ENCODE peak calls at places on chromosomes 4 and X, in eight cellular contexts. I is tibial nerve, C is heart left ventricle, E is A549, H is esophagus squamous epithelium, X is IMR-90, K is adrenal gland, V is Peyer's patch. N is an unnamed sample. For H3K4me1, the result is how much of the 10 kb centered on the place peaks cover.

GRCh38 chr4:168955674-168956073 is 54.4 kb downstream of the CBR4 start:
- DNase-seq in V (no peak), I (no peak), X (no peak), H (no peak), K (no peak), C (no peak), E (no peak), N (no peak)

GRCh38 chr4:147787204-147787603 is 55.3 kb downstream of the ARHGAP10 start:
- DNase-seq in X (peak), E (no peak), I (no peak), C (no peak), K (no peak), H (no peak), V (no peak), N (no peak)

GRCh38 chr4:183493246-183493645 is 11.6 kb upstream of the ING2 start:
- DNase-seq in I (no peak), C (no peak), K (no peak), H (no peak), X (no peak), E (no peak), V (no peak), N (no peak)

GRCh38 chr4:129352480-129352879 is 256.5 kb downstream of the C4orf33 start:
- DNase-seq in X (no peak), I (no peak), K (no peak), V (no peak), H (no peak), E (no peak), C (no peak), N (no peak)

GRCh38 chrX:54248309-54248708 is 65.3 kb upstream of the FAM120C start:
- DNase-seq in H (no peak), X (peak), V (no peak), E (peak), K (no peak), C (no peak), I (no peak), N (no peak)

GRCh38 chr4:10164877-10165283 is 48.3 kb upstream of the WDR1 start:
- DNase-seq in H (no peak), V (no peak), E (peak), K (peak), X (peak), I (peak), C (no peak), N (no peak)

GRCh38 chrX:133697656-133698055 is 282.4 kb upstream of the GPC4 start:
- DNase-seq in E (no peak), X (no peak), K (no peak), V (no peak), H (no peak), I (no peak), C (no peak), N (no peak)

GRCh38 chr4:17552427-17552826 is 24.6 kb upstream of the LAP3 start:
- DNase-seq in K (no peak), H (no peak), C (no peak), V (no peak), X (no peak), E (no peak), I (no peak), N (no peak)

GRCh38 chr4:66691101-66691500 is 854.2 kb downstream of the CENPC start:
- DNase-seq in E (no peak), V (no peak), C (no peak), H (no peak), X (no peak), I (no peak), K (no peak), N (no peak)

GRCh38 chr4:106607566-106607965 is 239.0 kb upstream of the GIMD1 start:
- DNase-seq in E (no peak), H (no peak), C (no peak), V (no peak), K (no peak), X (no peak), I (no peak), N (no peak)

GRCh38 chr4:85005865-85006377 is 39.4 kb upstream of the WDFY3 start:
- DNase-seq in V (no peak), K (peak), C (no peak), X (peak), E (no peak), H (no peak), I (no peak), N (no peak)

GRCh38 chr4:41214158-41215146 is at the start of gene APBB2:
- DNase-seq in C (peak), I (peak), E (peak), X (peak), H (peak), K (peak), V (peak), N (peak)

GRCh38 chr4:123398803-123399637 is 2.4 kb downstream of the SPRY1 start:
- DNase-seq in E (peak), H (no peak), C (peak), K (peak), I (peak), X (peak), V (peak), N (peak)

GRCh38 chr4:151990201-151990600 is 229.4 kb upstream of the GATB start:
- DNase-seq in V (no peak), I (no peak), K (no peak), H (no peak), X (peak), E (peak), C (no peak), N (no peak)

GRCh38 chr4:31411606-31412005 is 691.4 kb downstream of the PCDH7 start:
- DNase-seq in X (no peak), C (no peak), H (no peak), V (no peak), E (peak), I (no peak), K (no peak), N (no peak)

GRCh38 chr4:174198396-174199179 is 84.9 kb downstream of the FBXO8 start:
- DNase-seq in X (peak), K (no peak), I (no peak), H (no peak), C (no peak), E (peak), V (no peak), N (no peak)

GRCh38 chr4:27703771-27704170 is 843.1 kb downstream of the STIM2 start:
- DNase-seq in K (no peak), H (no peak), I (no peak), C (no peak), X (no peak), E (no peak), V (no peak), N (no peak)

GRCh38 chr4:3648731-3649130 is 116.5 kb upstream of the LRPAP1 start:
- DNase-seq in K (no peak), C (no peak), E (no peak), V (no peak), X (no peak), H (no peak), I (no peak), N (peak)

GRCh38 chr4:52102587-52102986 is 51.5 kb downstream of the SPATA18 start:
- DNase-seq in K (no peak), H (no peak), I (no peak), V (no peak), C (no peak), E (peak), X (peak), N (no peak)

GRCh38 chr4:158769175-158769831 is 477 bp downstream of the FNIP2 start:
- DNase-seq in X (no peak), K (peak), E (no peak), H (no peak), C (peak), I (no peak), V (peak), N (peak)

GRCh38 chr4:176156656-176157055 is 38.7 kb downstream of the SPATA4 start:
- DNase-seq in E (no peak), C (no peak), H (no peak), I (no peak), V (no peak), X (no peak), K (no peak), N (no peak)

GRCh38 chr4:114807759-114808404 is 209.3 kb downstream of the UGT8 start:
- DNase-seq in X (peak), E (peak), V (no peak), C (no peak), H (no peak), K (peak), I (no peak), N (peak)

GRCh38 chr4:92885632-92886031 is 581.9 kb downstream of the GRID2 start:
- DNase-seq in I (no peak), C (no peak), V (no peak), H (no peak), X (no peak), K (no peak), E (no peak), N (no peak)

GRCh38 chrX:103556941-103557340 is 28.4 kb upstream of the TCEAL4 start:
- DNase-seq in E (no peak), I (no peak), X (no peak), C (no peak), V (no peak), H (no peak), K (no peak), N (no peak)

GRCh38 chrX:19443886-19444530 is 71.3 kb downstream of the MAP3K15 start:
- DNase-seq in V (no peak), E (no peak), X (no peak), K (no peak), C (no peak), H (no peak), I (no peak), N (no peak)

DNA sequence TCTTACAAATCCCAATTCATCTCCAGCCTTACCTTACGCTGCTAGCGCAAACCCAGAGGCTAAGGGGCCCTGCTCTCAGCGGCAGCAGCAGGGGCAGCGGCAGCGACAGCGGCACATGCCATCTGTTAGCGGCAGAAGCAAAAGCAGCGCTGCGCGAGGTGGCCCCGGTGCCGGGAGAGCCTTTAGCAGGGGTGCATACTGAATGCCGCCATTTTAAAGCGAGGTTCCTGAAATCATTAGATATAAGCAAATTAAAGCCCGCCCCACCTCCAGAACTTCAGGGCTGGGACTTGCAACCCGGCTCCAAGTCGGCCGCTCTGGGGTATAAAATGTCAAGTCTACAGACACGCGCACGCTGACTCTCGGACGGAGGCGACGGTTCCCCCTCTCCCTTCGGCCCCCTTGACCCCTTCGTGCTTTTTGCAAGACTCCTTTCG is at the start of gene MBNL3:
- DNase-seq in K (peak), H (peak), I (peak), X (peak), E (peak), V (peak), C (peak), N (peak)
- TF ChIP-seq POLR2A in K (no peak), H (no peak), I (no peak), X (no peak), E (no peak), V (peak), C (no peak), N (peak)

GRCh38 chr4:143357161-143357845 is 20.6 kb downstream of the GAB1 start:
- DNase-seq in C (no peak), X (no peak), E (no peak), K (no peak), I (no peak), H (no peak), V (no peak), N (no peak)
- H3K4me1 ChIP-seq in C (half or more), X (under half), E (under half), K (half or more), I (half or more), H (under half), V (under half), N (half or more)

GRCh38 chrX:153179131-153179530 is at the start of gene MAGEA1:
- DNase-seq in H (no peak), I (no peak), X (no peak), E (no peak), V (no peak), K (no peak), C (no peak), N (no peak)
- TF ChIP-seq POLR2A in H (no peak), I (no peak), X (no peak), E (no peak), V (no peak), K (no peak), C (no peak), N (no peak)

GRCh38 chr4:39166670-39167069 is 15.7 kb upstream of the WDR19 start:
- DNase-seq in V (peak), H (no peak), X (no peak), I (no peak), E (no peak), C (no peak), K (no peak), N (no peak)
- H3K4me1 ChIP-seq in V (under half), H (under half), X (under half), I (under half), E (under half), C (under half), K (under half), N (under half)

GRCh38 chrX:118726887-118727685 is at the start of gene IL13RA1:
- DNase-seq in X (peak), H (no peak), K (peak), E (peak), V (peak), C (peak), I (peak), N (peak)

GRCh38 chrX:118724775-118725174 is 2.6 kb upstream of the IL13RA1 start:
- DNase-seq in X (peak), K (peak), E (peak), H (no peak), I (no peak), C (no peak), V (no peak), N (no peak)

GRCh38 chrX:118730500-118731247 is 3.3 kb downstream of the IL13RA1 start:
- DNase-seq in K (peak), V (no peak), H (no peak), E (no peak), X (peak), I (no peak), C (no peak), N (no peak)

GRCh38 chrX:118729043-118729652 is 1.7 kb downstream of the IL13RA1 start:
- DNase-seq in X (no peak), C (no peak), E (no peak), V (no peak), I (no peak), H (no peak), K (no peak), N (no peak)

DNA sequence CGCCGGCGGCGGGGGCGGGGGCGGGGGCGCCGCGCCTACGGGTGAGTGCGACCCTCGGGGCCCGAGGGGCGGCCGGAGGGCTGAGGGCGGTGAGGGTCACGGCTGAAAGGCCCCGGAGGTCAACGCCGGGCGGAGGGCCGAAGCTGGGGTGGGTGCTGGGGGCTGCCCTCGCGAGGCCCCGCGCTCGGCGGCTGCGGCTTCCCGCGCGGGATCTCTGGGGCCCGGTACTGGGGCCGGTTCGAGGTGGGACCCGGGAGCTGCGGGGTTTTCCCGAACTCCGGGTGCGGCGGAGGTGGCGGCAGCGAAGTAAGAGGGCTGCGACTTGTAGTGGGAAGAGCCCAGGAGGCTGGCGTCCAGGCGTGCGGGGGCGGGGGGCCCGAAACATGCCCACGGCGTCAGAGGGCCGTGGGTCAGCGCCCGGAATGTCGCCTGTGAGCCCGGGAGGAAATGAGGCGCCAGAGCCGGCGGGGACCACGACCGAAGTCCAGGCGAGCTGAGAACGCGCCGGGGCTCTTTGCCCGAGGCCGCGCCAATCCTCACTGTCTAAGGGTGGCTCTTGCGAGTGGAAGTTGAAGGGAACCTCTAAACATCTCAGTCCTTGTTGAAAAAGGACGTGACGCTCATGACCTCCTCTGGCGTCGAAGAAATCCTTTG is 407 bp downstream of the IL13RA1 start:
- DNase-seq in H (no peak), E (peak), C (peak), V (no peak), I (no peak), K (peak), X (peak), N (peak)
- TF ChIP-seq POLR2A in H (no peak), E (no peak), C (no peak), V (peak), I (no peak), K (no peak), X (peak), N (peak)

GRCh38 chr4:87018751-87019150 is 83.9 kb downstream of the AFF1 start:
- DNase-seq in C (no peak), X (no peak), K (no peak), H (no peak), V (no peak), I (no peak), E (no peak), N (no peak)
- H3K4me1 ChIP-seq in C (half or more), X (under half), K (half or more), H (under half), V (under half), I (under half), E (half or more), N (under half)

GRCh38 chr4:107824367-107825071 is at the start of gene SGMS2:
- DNase-seq in E (peak), V (peak), I (peak), H (peak), C (peak), X (peak), K (peak), N (peak)
- TF ChIP-seq POLR2A in E (peak), V (peak), I (peak), H (no peak), C (peak), X (peak), K (peak), N (no peak)

DNA sequence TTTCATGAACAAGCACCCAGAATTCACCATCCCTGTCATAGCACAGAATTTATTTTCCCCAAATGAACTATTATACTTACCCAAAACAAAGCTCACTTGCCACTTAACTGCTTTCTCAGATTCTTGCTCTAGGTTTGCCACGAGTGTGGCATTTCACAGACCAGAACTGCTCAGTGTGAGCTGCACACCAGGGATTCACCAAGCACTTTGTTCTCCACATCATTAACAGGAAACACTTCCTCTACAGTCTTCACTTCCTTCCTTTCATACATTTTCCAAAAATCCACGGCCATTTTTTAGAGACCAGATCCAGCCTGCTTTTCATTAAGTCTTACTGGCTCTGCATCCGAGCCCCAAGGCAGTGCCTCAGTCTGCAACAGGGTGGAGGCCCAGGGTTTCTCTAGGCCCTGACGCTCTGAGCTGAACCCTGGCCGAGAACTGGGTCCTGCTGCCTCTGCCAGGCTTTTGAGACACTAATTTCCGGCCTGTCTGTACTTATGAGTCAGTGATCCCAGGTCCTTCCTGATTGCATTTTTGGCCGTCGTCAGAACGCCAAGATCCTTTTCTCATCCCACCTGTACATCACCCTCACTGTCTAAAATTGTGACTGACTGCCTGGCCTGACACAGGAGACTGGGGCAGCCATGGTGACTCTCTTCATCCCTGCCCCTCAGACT is 67.6 kb upstream of the MTNR1A start:
- DNase-seq in X (peak), I (peak), E (no peak), C (peak), H (no peak), K (no peak), V (no peak), N (no peak)
- H3K4me1 ChIP-seq in X (under half), I (under half), E (under half), C (under half), H (under half), K (under half), V (under half), N (under half)

DNA sequence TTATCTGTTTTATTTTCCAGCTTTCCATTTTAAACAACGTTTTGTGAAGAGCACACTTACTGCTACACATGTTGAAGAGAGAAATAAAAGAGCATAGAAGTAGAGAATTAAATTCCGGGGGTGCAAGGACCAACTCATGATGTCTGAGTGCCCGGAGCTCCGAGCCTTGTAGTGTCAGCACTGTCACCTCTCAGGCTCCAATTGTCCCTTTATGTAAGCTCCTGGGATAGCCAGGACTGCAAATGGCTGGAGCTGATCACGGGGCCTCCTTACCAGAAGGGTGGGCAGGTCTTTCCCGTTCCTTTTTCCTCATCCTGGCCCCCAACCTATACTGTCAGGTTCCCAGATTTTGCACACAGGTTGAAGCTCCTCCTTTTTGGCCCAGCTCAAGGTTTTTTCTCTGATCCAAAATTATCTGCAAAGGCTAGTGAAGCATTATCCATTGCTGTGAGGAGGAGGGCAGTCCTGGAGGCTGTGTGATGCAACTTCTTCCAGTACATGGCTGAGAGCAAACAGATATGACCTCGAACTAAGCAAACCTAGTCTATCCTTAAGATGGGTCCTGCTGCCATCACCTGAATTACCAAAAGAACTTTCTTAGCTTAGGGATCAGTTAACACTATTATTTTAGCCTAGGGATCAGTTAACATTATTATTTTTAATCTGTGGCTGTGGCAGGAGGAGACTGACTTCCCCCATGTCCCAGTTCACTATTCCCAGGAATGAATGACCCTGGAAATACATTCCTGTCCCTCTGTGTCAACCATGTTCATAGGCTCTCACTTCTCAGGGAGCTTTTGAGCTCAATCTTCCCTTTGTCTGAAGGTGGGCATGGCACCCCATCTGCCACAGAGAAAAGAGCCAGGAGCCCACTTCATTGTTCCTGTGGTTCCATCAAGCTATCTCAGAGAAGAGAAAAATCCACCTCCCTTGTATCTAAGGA is at the start of gene FGG:
- DNase-seq in X (no peak), C (no peak), H (no peak), K (peak), E (peak), V (no peak), I (no peak), N (no peak)
- TF ChIP-seq POLR2A in X (no peak), C (no peak), H (no peak), K (no peak), E (no peak), V (no peak), I (no peak), N (no peak)

N was measured in upper lobe of left lung.